ENCODE peak calls at places on chromosomes 4 and X, in nine cellular contexts. Y, H, B, X, Q, A, J, V and Z are unnamed samples.

GRCh38 chr4:158285429-158286216 is 75.3 kb downstream of the TMEM144 start:
- DNase-seq in J (no peak), A (no peak), Y (no peak), H (no peak), V (no peak), B (no peak), Q (no peak), X (no peak), Z (no peak)

GRCh38 chrX:16788477-16788876 is 2.2 kb downstream of the TXLNG start:
- DNase-seq in J (no peak), B (no peak), Q (peak), X (no peak), A (no peak), V (peak), H (peak), Y (no peak), Z (peak)

GRCh38 chr4:131316086-131316485 is 1833.0 kb upstream of the PCDH10 start:
- DNase-seq in J (no peak), Y (no peak), V (no peak), B (no peak), X (no peak), H (no peak), Q (no peak), A (no peak), Z (no peak)

GRCh38 chr4:121256887-121257426 is 92.8 kb upstream of the TNIP3 start:
- DNase-seq in J (no peak), A (no peak), Y (no peak), H (no peak), V (no peak), X (no peak), Q (no peak), B (no peak), Z (no peak)

GRCh38 chrX:19860571-19860970 is 26.8 kb downstream of the SH3KBP1 start:
- DNase-seq in Y (no peak), B (no peak), A (no peak), V (no peak), J (no peak), Q (no peak), H (no peak), X (no peak), Z (no peak)

GRCh38 chr4:147060171-147060931 is 114.7 kb upstream of the TTC29 start:
- DNase-seq in V (no peak), X (no peak), B (no peak), H (no peak), Y (no peak), J (no peak), A (no peak), Q (no peak), Z (no peak)

GRCh38 chr4:114598191-114599121 is at the start of gene UGT8:
- DNase-seq in J (peak), X (peak), Q (no peak), B (no peak), A (peak), Y (peak), H (no peak), V (no peak), Z (no peak)

GRCh38 chrX:135086197-135086854 is 34.0 kb downstream of the ETDB start:
- DNase-seq in H (no peak), A (peak), X (no peak), B (peak), Y (peak), J (no peak), V (no peak), Q (peak), Z (no peak)

GRCh38 chr4:26896636-26897035 is 36.0 kb downstream of the STIM2 start:
- DNase-seq in X (no peak), J (no peak), A (no peak), V (no peak), B (no peak), Y (no peak), Q (no peak), H (no peak), Z (no peak)

GRCh38 chr4:103718993-103719319 is 829 bp downstream of the TACR3 start:
- DNase-seq in V (no peak), A (no peak), J (no peak), Y (no peak), B (no peak), X (no peak), Q (no peak), H (no peak), Z (no peak)

GRCh38 chrX:154123241-154124219 is 20.5 kb upstream of the OPN1LW start:
- DNase-seq in V (no peak), H (no peak), A (peak), Y (no peak), B (no peak), X (no peak), J (no peak), Q (no peak), Z (no peak)

GRCh38 chrX:131704136-131704695 is 160.3 kb downstream of the OR13H1 start:
- DNase-seq in X (no peak), H (peak), Q (no peak), J (peak), Y (no peak), B (peak), A (peak), V (peak), Z (peak)

GRCh38 chrX:152928761-152929400 is 31.0 kb downstream of the ZNF185 start:
- DNase-seq in V (no peak), B (no peak), Y (no peak), J (no peak), Q (no peak), X (no peak), H (no peak), A (no peak), Z (no peak)

GRCh38 chrX:599837-600715 is 30.5 kb upstream of the SHOX start:
- DNase-seq in X (no peak), J (no peak), Y (no peak), V (no peak), Q (no peak), H (no peak), B (no peak), A (no peak), Z (no peak)

GRCh38 chrX:111680988-111681779 is at the start of gene ALG13:
- DNase-seq in J (peak), A (peak), V (peak), B (peak), Y (peak), X (peak), Q (peak), H (peak), Z (peak)
- TF ChIP-seq POLR2A in J (no peak), A (peak), V (peak), B (peak), Y (peak), X (peak), Q (no peak), H (peak), Z (peak)

DNA sequence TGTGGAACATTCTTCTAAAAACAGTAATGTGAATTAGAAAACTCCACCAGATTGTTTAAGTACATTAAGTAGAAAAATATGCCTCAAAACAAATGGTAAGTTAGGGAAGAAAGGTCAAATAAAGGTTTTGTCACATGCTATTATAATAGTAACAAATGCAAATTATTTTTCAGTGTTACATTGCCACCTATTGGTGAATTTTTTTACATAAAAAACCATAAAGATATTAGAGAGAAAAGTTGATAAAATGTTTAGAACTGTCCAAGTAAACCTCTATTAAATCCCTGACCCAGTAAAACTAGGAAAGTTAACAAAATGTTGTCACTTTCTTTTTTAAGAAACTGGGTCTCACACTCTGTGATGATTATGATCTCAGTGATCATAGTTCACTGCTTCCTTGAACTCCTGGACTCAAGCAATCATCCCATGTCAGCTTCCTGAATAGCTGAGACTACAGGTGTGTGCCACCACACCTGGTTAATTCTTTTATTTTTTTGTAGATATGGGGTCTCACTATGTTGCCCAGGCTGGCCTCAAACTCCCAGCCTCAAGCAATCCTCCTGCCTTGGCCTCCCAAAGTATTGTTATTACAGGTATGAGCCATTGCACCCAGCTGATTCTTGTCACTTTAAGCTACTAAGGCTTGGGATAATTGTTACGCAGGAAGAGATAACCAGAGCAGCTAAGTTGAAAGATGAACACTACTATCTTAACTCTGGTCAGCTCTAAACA is 157.6 kb downstream of the ATRX start:
- DNase-seq in J (no peak), X (no peak), Q (no peak), H (no peak), A (no peak), Y (no peak), V (no peak), B (no peak), Z (no peak)
- TF ChIP-seq CTCF in J (no peak), X (no peak), Q (no peak), H (no peak), A (no peak), Y (no peak), V (no peak), B (no peak), Z (no peak)

GRCh38 chrX:30246769-30247489 is at the start of gene MAGEB1:
- DNase-seq in X (no peak), J (no peak), Q (no peak), H (no peak), A (no peak), V (no peak), B (no peak), Y (peak), Z (no peak)
- TF ChIP-seq POLR2A in X (no peak), J (no peak), Q (no peak), H (no peak), A (no peak), V (no peak), B (no peak), Y (no peak), Z (no peak)

GRCh38 chrX:113421432-113421831 is 580.8 kb upstream of the AMOT start:
- DNase-seq in Y (no peak), Q (no peak), X (no peak), V (no peak), J (no peak), A (no peak), H (no peak), B (no peak), Z (no peak)

GRCh38 chrX:113422323-113422722 is 581.7 kb upstream of the AMOT start:
- DNase-seq in H (no peak), Q (no peak), B (no peak), V (no peak), X (no peak), A (no peak), Y (no peak), J (no peak), Z (no peak)
- TF ChIP-seq CTCF in H (no peak), Q (no peak), B (no peak), V (no peak), X (no peak), A (no peak), Y (no peak), J (no peak), Z (no peak)